ENCODE peak calls at places on chromosomes 5 and 9, in five cellular contexts. M, B, C, T and W are unnamed samples.

GRCh38 chr9:114093031-114093471 is 6.0 kb downstream of the KIF12 start:
- DNase-seq in B (no peak), M (no peak), T (no peak), C (no peak), W (no peak)

GRCh38 chr9:70535546-70536323 is 121.3 kb upstream of the KLF9 start:
- DNase-seq in T (no peak), B (no peak), M (no peak), C (no peak), W (no peak)

GRCh38 chr9:78654324-78654723 is 357.4 kb downstream of the PSAT1 start:
- DNase-seq in M (peak; percentile 22), C (no peak), B (no peak), T (no peak), W (no peak)

GRCh38 chr9:22010881-22011625 is 1.9 kb upstream of the CDKN2B start:
- DNase-seq in M (no peak), B (no peak), C (peak; percentile 62), T (no peak), W (no peak)

GRCh38 chr5:167552356-167552755 is 739.1 kb upstream of the WWC1 start:
- DNase-seq in T (no peak), B (no peak), C (no peak), M (no peak), W (no peak)

GRCh38 chr5:172123269-172123692 is 64.7 kb downstream of the STK10 start:
- DNase-seq in M (peak; percentile 57), B (no peak), T (peak; percentile 66), C (peak; percentile 84), W (no peak)

GRCh38 chr5:3599283-3600105 is 3.9 kb downstream of the IRX1 start:
- DNase-seq in C (no peak), T (no peak), B (no peak), M (no peak), W (no peak)

GRCh38 chr5:23507278-23507685 is at the start of gene PRDM9:
- DNase-seq in B (no peak), C (peak; percentile 81), T (peak; percentile 67), M (peak; percentile 98), W (no peak)

GRCh38 chr9:19409406-19410194 is 791 bp downstream of the ACER2 start:
- DNase-seq in B (no peak), T (peak; percentile 66), M (peak; percentile 27), C (peak; percentile 43), W (peak; percentile 45)

GRCh38 chr5:173515526-173515925 is 100.9 kb downstream of the BOD1 start:
- DNase-seq in B (no peak), T (no peak), C (peak; percentile 69), M (peak; percentile 64), W (no peak)

GRCh38 chr5:73116506-73116905 is 3.9 kb upstream of the TMEM171 start:
- DNase-seq in C (no peak), B (no peak), T (no peak), M (no peak), W (no peak)

GRCh38 chr9:33329996-33330395 is 39.7 kb downstream of the NFX1 start:
- DNase-seq in T (no peak), M (peak; percentile 83), C (peak; percentile 56), B (no peak), W (no peak)

GRCh38 chr9:97593960-97594359 is 39.2 kb downstream of the TSTD2 start:
- DNase-seq in T (no peak), B (no peak), M (no peak), C (no peak), W (peak; percentile 40)

GRCh38 chr5:145473032-145473642 is 362.0 kb downstream of the PRELID2 start:
- DNase-seq in B (no peak), M (no peak), T (no peak), C (peak; percentile 47), W (no peak)

GRCh38 chr9:128257907-128258306 is 17.9 kb downstream of the GOLGA2 start:
- DNase-seq in T (no peak), M (no peak), C (no peak), B (no peak), W (no peak)

GRCh38 chr5:32254987-32255900 is 57.5 kb downstream of the MTMR12 start:
- DNase-seq in M (no peak), C (peak; percentile 30), B (no peak), T (no peak), W (no peak)

GRCh38 chr9:89153618-89154017 is 25.0 kb downstream of the SHC3 start:
- DNase-seq in M (peak; percentile 81), T (no peak), B (no peak), C (peak; percentile 80), W (no peak)

GRCh38 chr9:111482656-111483418 is 1.3 kb downstream of the ECPAS start:
- DNase-seq in T (peak; percentile 82), B (peak; percentile 53), C (peak; percentile 62), M (peak; percentile 41), W (peak; percentile 66)

GRCh38 chr9:124140941-124141568 is 116.7 kb upstream of the NEK6 start:
- DNase-seq in M (no peak), C (no peak), B (no peak), T (no peak), W (no peak)

GRCh38 chr5:153088538-153088937 is 401.9 kb upstream of the GRIA1 start:
- DNase-seq in M (no peak), T (no peak), B (no peak), C (no peak), W (no peak)

GRCh38 chr5:80917596-80917995 is 42.6 kb upstream of the RASGRF2 start:
- DNase-seq in B (no peak), T (no peak), C (no peak), M (no peak), W (no peak)

GRCh38 chr9:130680836-130681768 is 12.5 kb upstream of the EXOSC2 start:
- DNase-seq in B (no peak), C (peak; percentile 84), M (peak; percentile 87), T (peak; percentile 90), W (peak; percentile 39)

GRCh38 chr9:106869458-106869857 is 6.5 kb downstream of the ZNF462 start:
- DNase-seq in C (peak; percentile 75), B (no peak), T (no peak), M (peak; percentile 30), W (no peak)

GRCh38 chr9:35845824-35846771 is 17.1 kb downstream of the TMEM8B start:
- DNase-seq in C (no peak), M (no peak), T (no peak), B (no peak), W (no peak)

GRCh38 chr9:37914154-37914551 is 10.2 kb upstream of the SLC25A51 start:
- DNase-seq in T (no peak), M (no peak), B (no peak), C (no peak), W (no peak)

GRCh38 chr9:111803924-111804323 is 9.2 kb upstream of the SHOC1 start:
- DNase-seq in C (no peak), T (no peak), B (no peak), M (no peak), W (no peak)

GRCh38 chr9:109035684-109036423 is 22.6 kb upstream of the CTNNAL1 start:
- DNase-seq in M (peak; percentile 86), C (peak; percentile 86), T (peak; percentile 77), B (no peak), W (no peak)

GRCh38 chr9:114413909-114414308 is 26.1 kb upstream of the AKNA start:
- DNase-seq in C (peak; percentile 24), T (no peak), B (no peak), M (no peak), W (no peak)

GRCh38 chr9:32928145-32928763 is 73.2 kb downstream of the APTX start:
- DNase-seq in B (no peak), C (peak; percentile 68), T (no peak), M (peak; percentile 68), W (no peak)

GRCh38 chr5:168916266-168916665 is 337.1 kb upstream of the PANK3 start:
- DNase-seq in M (no peak), B (no peak), C (no peak), T (peak; percentile 36), W (no peak)

GRCh38 chr5:76269259-76269958 is 133.7 kb upstream of the IQGAP2 start:
- DNase-seq in T (no peak), M (no peak), C (no peak), B (no peak), W (no peak)